ENCODE peak calls at places on chromosomes 7 and 10, in four cellular contexts. M is A549, P is K562, O is H1. G is an unnamed sample.

GRCh38 chr7:32587431-32587948 is 92.2 kb downstream of the AVL9 start:
- DNase-seq in P (no peak), M (peak), O (no peak), G (peak)

GRCh38 chr7:91198371-91198770 is 65.9 kb upstream of the FZD1 start:
- DNase-seq in M (no peak), O (no peak), P (no peak), G (no peak)

GRCh38 chr10:12513775-12514663 is 164.7 kb downstream of the CAMK1D start:
- DNase-seq in O (peak), M (no peak), P (no peak), G (no peak)

GRCh38 chr7:135386776-135387175 is 123.1 kb downstream of the CNOT4 start:
- DNase-seq in O (no peak), P (no peak), M (no peak), G (no peak)

GRCh38 chr10:98340946-98341345 is 73.0 kb upstream of the LOXL4 start:
- DNase-seq in M (no peak), P (no peak), O (no peak), G (no peak)

GRCh38 chr10:124468624-124469023 is 7.0 kb downstream of the LHPP start:
- DNase-seq in M (no peak), P (no peak), O (no peak), G (no peak)

GRCh38 chr10:115844592-115844991 is 428.4 kb downstream of the GFRA1 start:
- DNase-seq in P (no peak), O (no peak), M (no peak), G (no peak)

GRCh38 chr10:34907743-34908425 is 92.8 kb upstream of the PARD3 start:
- DNase-seq in O (no peak), P (no peak), M (no peak), G (no peak)

GRCh38 chr10:24894728-24895127 is 57.7 kb downstream of the PRTFDC1 start:
- DNase-seq in M (no peak), P (no peak), O (no peak), G (no peak)

GRCh38 chr10:73762915-73763314 is 18.7 kb downstream of the SEC24C start:
- DNase-seq in P (no peak), O (no peak), M (no peak), G (no peak)

GRCh38 chr7:106736508-106737201 is 75.7 kb upstream of the CCDC71L start:
- DNase-seq in M (peak), O (peak), P (peak), G (peak)

GRCh38 chr7:28685291-28685659 is 272.9 kb downstream of the TRIL start:
- DNase-seq in M (no peak), P (no peak), O (no peak), G (no peak)

GRCh38 chr7:155656891-155657290 is 12.4 kb downstream of the RBM33 start:
- DNase-seq in M (no peak), P (no peak), O (no peak), G (no peak)

GRCh38 chr7:27167916-27168264 is 2.6 kb upstream of the HOXA9 start:
- DNase-seq in M (no peak), P (no peak), O (no peak), G (no peak)

GRCh38 chr7:34237493-34237849 is 332.1 kb downstream of the BMPER start:
- DNase-seq in O (no peak), P (no peak), M (no peak), G (no peak)

GRCh38 chr7:121395961-121396757 is at the start of gene FAM3C:
- DNase-seq in P (peak), M (peak), O (peak), G (peak)

GRCh38 chr10:70191906-70192305 is 21.6 kb upstream of the SAR1A start:
- DNase-seq in O (no peak), P (no peak), M (no peak), G (no peak)

GRCh38 chr10:75019360-75019759 is 92.1 kb upstream of the SAMD8 start:
- DNase-seq in M (peak), O (no peak), P (peak), G (no peak)

GRCh38 chr10:43380610-43381222 is 9.3 kb downstream of the FXYD4 start:
- DNase-seq in M (peak), P (no peak), O (no peak), G (no peak)

GRCh38 chr7:95066736-95067530 is 159.5 kb downstream of the PPP1R9A start:
- DNase-seq in M (peak), O (no peak), P (no peak), G (peak)

GRCh38 chr10:114507449-114507848 is 103.1 kb upstream of the AFAP1L2 start:
- DNase-seq in O (no peak), P (no peak), M (peak), G (no peak)

GRCh38 chr7:68963547-68963946 is 634.7 kb upstream of the AUTS2 start:
- DNase-seq in M (peak), P (no peak), O (no peak), G (no peak)

GRCh38 chr7:28151965-28152364 is 28.6 kb downstream of the JAZF1 start:
- DNase-seq in O (no peak), P (no peak), M (no peak), G (no peak)

GRCh38 chr7:140638311-140638791 is 2.3 kb downstream of the DENND2A start:
- DNase-seq in O (peak), P (no peak), M (peak), G (no peak)

GRCh38 chr10:42963302-42963701 is 113.6 kb upstream of the RET start:
- DNase-seq in M (no peak), O (peak), P (no peak), G (no peak)

GRCh38 chr10:63723741-63724140 is 202.5 kb downstream of the REEP3 start:
- DNase-seq in M (no peak), P (no peak), O (no peak), G (no peak)

GRCh38 chr7:20432071-20432470 is 101.4 kb downstream of the ITGB8 start:
- DNase-seq in P (no peak), M (no peak), O (no peak), G (no peak)

GRCh38 chr7:139041378-139042053 is 5.7 kb upstream of the ZC3HAV1L start:
- DNase-seq in M (no peak), P (no peak), O (no peak), G (no peak)

GRCh38 chr10:15571570-15571969 is 148.2 kb downstream of the ITGA8 start:
- DNase-seq in M (no peak), P (no peak), O (no peak), G (no peak)

GRCh38 chr7:156156734-156157408 is 344.6 kb upstream of the SHH start:
- DNase-seq in O (peak), P (peak), M (peak), G (peak)

GRCh38 chr10:132945125-132945893 is 2.9 kb upstream of the CFAP46 start:
- DNase-seq in M (no peak), P (no peak), O (no peak), G (no peak)

GRCh38 chr7:123573896-123574467 is 16.4 kb upstream of the NDUFA5 start:
- DNase-seq in M (no peak), P (no peak), O (no peak), G (no peak)

GRCh38 chr10:112650588-112651030 is 203.6 kb downstream of the VTI1A start:
- DNase-seq in P (no peak), M (no peak), O (no peak), G (no peak)

GRCh38 chr7:105037319-105037718 is 23.3 kb downstream of the KMT2E start:
- DNase-seq in O (no peak), P (no peak), M (no peak), G (no peak)

GRCh38 chr7:108211382-108212201 is 81.4 kb upstream of the LAMB4 start:
- DNase-seq in M (peak), P (peak), O (no peak), G (peak)
- TF ChIP-seq PHF8 in M (no peak), P (no peak), O (no peak), G (no peak)

GRCh38 chr7:137975223-137975622 is 26.7 kb downstream of the CREB3L2 start:
- DNase-seq in O (no peak), P (no peak), M (no peak), G (no peak)
- TF ChIP-seq PHF8 in O (no peak), P (no peak), M (no peak), G (no peak)

DNA sequence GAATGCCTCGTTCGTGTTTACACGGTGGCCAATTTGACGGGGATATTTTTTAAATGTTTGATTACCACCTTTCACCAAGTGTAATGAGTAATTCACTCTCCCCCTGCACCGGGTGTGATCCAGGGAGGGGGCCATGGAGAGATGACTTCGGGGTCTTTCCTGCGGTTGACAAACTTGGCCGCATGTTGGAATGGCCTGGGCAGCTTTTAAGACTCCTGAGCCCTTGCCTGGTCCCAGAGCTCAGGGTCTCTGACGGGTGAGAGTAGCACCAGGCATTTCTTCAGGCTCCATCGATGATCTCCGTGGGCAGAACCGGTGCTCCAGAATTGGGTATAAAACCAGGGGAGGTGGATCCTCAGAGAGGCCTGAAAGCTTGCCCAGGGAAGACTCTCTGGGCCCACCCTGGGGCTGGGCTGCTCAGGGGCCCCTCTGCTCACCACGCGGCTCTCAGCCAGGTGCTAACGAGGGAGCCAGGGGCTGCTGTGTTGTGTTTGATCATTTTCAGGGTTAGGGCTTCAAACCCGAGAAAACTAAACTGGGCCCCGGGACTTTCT is 882 bp downstream of the ZNF282 start:
- DNase-seq in M (peak), O (no peak), P (peak), G (no peak)
- TF ChIP-seq PHF8 in M (no peak), O (no peak), P (no peak), G (peak)

GRCh38 chr7:117995850-117996650 is 122.8 kb upstream of the CTTNBP2 start:
- DNase-seq in P (no peak), M (no peak), O (no peak), G (no peak)
- TF ChIP-seq PHF8 in P (no peak), M (no peak), O (no peak), G (no peak)

GRCh38 chr10:86958831-86959736 is 685 bp downstream of the SNCG start:
- DNase-seq in O (peak), M (peak), P (peak), G (peak)

GRCh38 chr10:86959737-86960002 is 1.3 kb downstream of the SNCG start:
- DNase-seq in M (no peak), P (no peak), O (no peak), G (no peak)

GRCh38 chr10:86961481-86962091 is 3.2 kb downstream of the SNCG start:
- DNase-seq in O (no peak), P (no peak), M (no peak), G (no peak)

GRCh38 chr10:86960863-86961434 is 2.5 kb downstream of the SNCG start:
- DNase-seq in O (no peak), P (no peak), M (no peak), G (no peak)

DNA sequence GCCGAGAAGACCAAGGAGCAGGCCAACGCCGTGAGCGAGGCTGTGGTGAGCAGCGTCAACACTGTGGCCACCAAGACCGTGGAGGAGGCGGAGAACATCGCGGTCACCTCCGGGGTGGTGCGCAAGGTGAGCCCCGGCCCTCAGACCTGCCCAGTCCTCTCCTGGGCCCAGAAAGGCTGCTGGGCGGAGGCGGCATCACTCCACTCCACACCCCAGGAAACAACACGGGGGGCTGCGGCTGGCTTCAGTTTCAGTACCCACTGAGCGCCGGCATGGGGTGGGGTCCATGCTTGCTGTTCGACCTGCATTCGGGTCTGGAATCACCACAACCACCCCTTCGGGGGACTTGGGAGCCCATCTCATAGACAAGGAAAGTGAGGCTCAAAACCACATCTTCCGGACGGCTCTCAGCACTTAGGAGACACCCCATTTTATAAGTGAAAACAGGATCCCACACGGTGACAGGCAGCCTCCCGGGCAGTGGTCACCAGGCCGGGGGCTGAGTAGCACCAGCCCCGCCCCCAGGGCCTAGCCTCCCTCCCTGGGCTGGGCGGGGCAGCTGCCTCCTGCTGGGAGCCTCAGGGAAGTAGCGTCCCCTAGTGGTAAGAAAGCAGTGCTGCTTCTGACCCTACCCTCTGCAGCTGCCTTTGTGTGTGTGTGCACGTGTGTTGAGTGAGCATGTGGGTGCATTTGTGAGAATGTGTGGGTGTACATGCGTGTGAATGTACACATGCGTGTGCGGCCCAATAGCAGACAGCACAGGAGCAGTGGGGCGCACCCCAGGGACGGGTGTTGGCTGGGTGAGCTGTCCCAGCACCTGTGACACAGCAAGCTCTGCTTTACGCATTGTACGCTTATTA is 1.8 kb downstream of the SNCG start:
- DNase-seq in P (peak), M (peak), O (peak), G (peak)
- TF ChIP-seq PHF8 in P (no peak), M (no peak), O (no peak), G (no peak)

GRCh38 chr10:88209837-88210552 is 346.6 kb downstream of the PTEN start:
- DNase-seq in M (no peak), P (no peak), O (no peak), G (no peak)

GRCh38 chr10:88211230-88211629 is 347.8 kb downstream of the PTEN start:
- DNase-seq in M (no peak), O (no peak), P (no peak), G (no peak)

GRCh38 chr10:88209231-88209630 is 345.8 kb downstream of the PTEN start:
- DNase-seq in M (no peak), O (no peak), P (no peak), G (no peak)

GRCh38 chr10:88205842-88206446 is 342.5 kb downstream of the PTEN start:
- DNase-seq in O (no peak), M (no peak), P (no peak), G (no peak)

DNA sequence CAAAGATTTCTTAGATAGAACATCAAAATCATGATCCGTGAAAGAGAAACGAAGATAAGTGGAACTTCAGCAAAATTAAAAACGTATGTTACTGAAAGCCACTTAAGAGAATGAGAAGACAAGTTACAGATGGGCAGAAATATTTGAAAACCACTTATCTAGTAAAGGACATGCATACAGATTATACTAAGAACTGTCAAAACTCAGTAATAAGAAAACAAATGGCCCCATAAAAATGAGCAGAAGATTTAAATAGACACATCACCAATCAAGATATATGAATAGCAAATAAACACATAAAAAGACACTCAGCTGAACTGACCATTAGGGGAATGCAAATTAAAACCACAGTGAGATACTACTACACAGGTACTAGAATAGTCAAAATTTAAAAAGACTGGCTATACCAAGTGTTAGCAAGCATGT is 343.7 kb downstream of the PTEN start:
- DNase-seq in P (no peak), O (no peak), M (no peak), G (no peak)
- TF ChIP-seq PHF8 in P (no peak), O (no peak), M (no peak), G (no peak)

GRCh38 chr7:17913250-17913649 is 27.0 kb downstream of the SNX13 start:
- DNase-seq in P (no peak), O (no peak), M (no peak), G (no peak)
- TF ChIP-seq PHF8 in P (no peak), O (no peak), M (no peak), G (no peak)

G was measured in HepG2.